ENCODE peak calls at places on chromosomes 12 and 14, in seven cellular contexts. I, Q, Z, E, B, X and F are unnamed samples.

GRCh38 chr12:99137124-99137845 is 492.2 kb downstream of the APAF1 start:
- DNase-seq in B (no peak), E (no peak), Q (no peak), I (no peak), X (no peak), Z (no peak), F (no peak)

GRCh38 chr12:126874427-126875026 is 1392.4 kb upstream of the TMEM132C start:
- DNase-seq in X (peak), B (peak), E (peak), Q (no peak), Z (peak), I (peak), F (no peak)

GRCh38 chr14:36671149-36671548 is 9.5 kb downstream of the PAX9 start:
- DNase-seq in E (no peak), Z (no peak), I (no peak), B (no peak), X (no peak), Q (no peak), F (no peak)

GRCh38 chr12:89476889-89477288 is 47.7 kb downstream of the GALNT4 start:
- DNase-seq in X (no peak), E (no peak), Q (no peak), I (no peak), B (no peak), Z (no peak), F (no peak)

GRCh38 chr12:115916910-115917668 is 360.4 kb downstream of the MED13L start:
- DNase-seq in B (no peak), E (peak), Q (peak), X (peak), Z (no peak), I (peak), F (no peak)

GRCh38 chr12:54049164-54049563 is 4.5 kb upstream of the HOXC4 start:
- DNase-seq in X (no peak), I (no peak), Z (no peak), B (no peak), E (no peak), Q (no peak), F (no peak)

GRCh38 chr14:78022059-78022458 is 148.1 kb upstream of the NRXN3 start:
- DNase-seq in X (peak), Q (no peak), B (peak), E (peak), Z (peak), I (no peak), F (no peak)

GRCh38 chr12:24045816-24046257 is 96.4 kb upstream of the SOX5 start:
- DNase-seq in I (no peak), B (peak), E (no peak), X (no peak), Q (no peak), Z (no peak), F (no peak)

GRCh38 chr14:70822706-70823185 is 13.4 kb upstream of the MAP3K9 start:
- DNase-seq in X (peak), B (peak), Q (no peak), Z (no peak), E (peak), I (no peak), F (no peak)